ENCODE peak calls at places on chromosomes 3 and 15, in six cellular contexts. I is IMR-90, E is HCT116, G is lower lobe of right lung, L is gastrocnemius medialis, B is esophagus squamous epithelium. F is an unnamed sample.

GRCh38 chr3:98732239-98733054 is 30.7 kb upstream of the ST3GAL6 start:
- DNase-seq in L (peak; percentile 37), E (peak; percentile 40), G (peak; percentile 69), B (no peak), I (no peak), F (no peak)

GRCh38 chr3:85567074-85567676 is 608.4 kb downstream of the CADM2 start:
- DNase-seq in G (no peak), E (no peak), L (peak; percentile 13), I (peak; percentile 29), B (no peak), F (no peak)

GRCh38 chr3:151404316-151404715 is 19.8 kb upstream of the P2RY12 start:
- DNase-seq in E (no peak), L (no peak), I (peak; percentile 72), G (no peak), B (no peak), F (no peak)

GRCh38 chr15:71921191-71921590 is 110.8 kb downstream of the NR2E3 start:
- DNase-seq in B (no peak), I (peak; percentile 58), L (no peak), E (no peak), G (no peak), F (no peak)

GRCh38 chr3:58214484-58215316 is 3.9 kb upstream of the DNASE1L3 start:
- DNase-seq in I (peak; percentile 42), L (no peak), B (no peak), E (no peak), G (peak; percentile 58), F (no peak)

GRCh38 chr15:39556461-39556860 is 24.4 kb upstream of the THBS1 start:
- DNase-seq in B (no peak), G (no peak), L (no peak), E (no peak), I (peak; percentile 81), F (no peak)

GRCh38 chr15:101698314-101698713 is 26.0 kb downstream of the TARS3 start:
- DNase-seq in B (no peak), L (no peak), E (no peak), I (peak; percentile 27), G (no peak), F (no peak)

GRCh38 chr3:134974621-134975020 is 179.6 kb downstream of the EPHB1 start:
- DNase-seq in G (no peak), E (no peak), I (no peak), L (no peak), B (no peak), F (no peak)

GRCh38 chr3:193593666-193594025 is 638 bp downstream of the OPA1 start:
- DNase-seq in E (no peak), I (peak; percentile 36), G (no peak), L (no peak), B (no peak), F (peak; percentile 3)

GRCh38 chr3:87069963-87070362 is 79.0 kb upstream of the VGLL3 start:
- DNase-seq in G (no peak), E (no peak), L (no peak), I (no peak), B (no peak), F (no peak)

GRCh38 chr3:48275292-48276027 is 34.6 kb downstream of the ZNF589 start:
- DNase-seq in L (no peak), G (no peak), B (no peak), I (no peak), E (no peak), F (no peak)

GRCh38 chr3:48280883-48281282 is 40.0 kb downstream of the ZNF589 start:
- DNase-seq in B (no peak), I (no peak), G (no peak), E (no peak), L (no peak), F (no peak)

GRCh38 chr3:48276856-48277641 is 36.1 kb downstream of the ZNF589 start:
- DNase-seq in E (no peak), G (no peak), I (no peak), L (no peak), B (no peak), F (no peak)

GRCh38 chr3:48279926-48280325 is 39.0 kb downstream of the ZNF589 start:
- DNase-seq in B (no peak), I (no peak), L (no peak), G (no peak), E (no peak), F (no peak)

DNA sequence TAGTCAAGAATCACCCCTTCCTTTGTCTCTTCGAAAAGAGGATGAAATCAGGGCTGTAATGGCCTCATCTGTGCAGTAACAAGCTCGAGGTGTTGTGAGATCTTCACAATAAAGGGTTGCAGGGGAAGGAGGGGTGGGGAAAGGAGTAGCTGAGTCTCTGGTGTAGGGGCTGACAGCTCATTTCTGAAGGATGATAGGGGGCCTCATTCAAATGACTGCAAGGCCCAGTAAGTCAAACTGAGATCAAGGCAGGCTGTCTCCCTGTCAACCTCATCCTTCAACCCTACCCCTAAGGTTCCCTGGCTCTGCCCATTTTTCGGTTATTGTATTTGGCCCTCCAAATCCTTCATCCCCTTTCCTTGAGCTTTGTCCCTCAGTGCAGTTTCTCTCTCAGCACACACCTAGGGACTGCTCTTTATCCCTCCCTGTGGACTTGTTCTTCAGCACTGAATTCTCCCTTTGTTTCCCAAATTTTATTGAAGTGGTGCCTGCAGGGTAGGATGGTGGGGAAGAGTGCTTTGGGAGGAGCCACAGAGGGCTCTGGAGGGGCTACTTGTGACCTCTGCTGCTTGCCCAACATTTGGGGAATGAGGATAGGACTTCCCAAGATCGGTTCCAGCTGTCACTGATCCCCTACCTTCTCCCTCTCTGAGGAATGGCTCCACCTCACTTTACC is 38.1 kb downstream of the ZNF589 start:
- DNase-seq in I (no peak), G (no peak), B (no peak), L (no peak), E (no peak), F (no peak)
- H3K9me3 ChIP-seq in I (no peaks in the 10 kb centered on the region), G (no peaks in the 10 kb centered on the region), B (no peaks in the 10 kb centered on the region), L (no peaks in the 10 kb centered on the region), E (no peaks in the 10 kb centered on the region), F (no peaks in the 10 kb centered on the region)

DNA sequence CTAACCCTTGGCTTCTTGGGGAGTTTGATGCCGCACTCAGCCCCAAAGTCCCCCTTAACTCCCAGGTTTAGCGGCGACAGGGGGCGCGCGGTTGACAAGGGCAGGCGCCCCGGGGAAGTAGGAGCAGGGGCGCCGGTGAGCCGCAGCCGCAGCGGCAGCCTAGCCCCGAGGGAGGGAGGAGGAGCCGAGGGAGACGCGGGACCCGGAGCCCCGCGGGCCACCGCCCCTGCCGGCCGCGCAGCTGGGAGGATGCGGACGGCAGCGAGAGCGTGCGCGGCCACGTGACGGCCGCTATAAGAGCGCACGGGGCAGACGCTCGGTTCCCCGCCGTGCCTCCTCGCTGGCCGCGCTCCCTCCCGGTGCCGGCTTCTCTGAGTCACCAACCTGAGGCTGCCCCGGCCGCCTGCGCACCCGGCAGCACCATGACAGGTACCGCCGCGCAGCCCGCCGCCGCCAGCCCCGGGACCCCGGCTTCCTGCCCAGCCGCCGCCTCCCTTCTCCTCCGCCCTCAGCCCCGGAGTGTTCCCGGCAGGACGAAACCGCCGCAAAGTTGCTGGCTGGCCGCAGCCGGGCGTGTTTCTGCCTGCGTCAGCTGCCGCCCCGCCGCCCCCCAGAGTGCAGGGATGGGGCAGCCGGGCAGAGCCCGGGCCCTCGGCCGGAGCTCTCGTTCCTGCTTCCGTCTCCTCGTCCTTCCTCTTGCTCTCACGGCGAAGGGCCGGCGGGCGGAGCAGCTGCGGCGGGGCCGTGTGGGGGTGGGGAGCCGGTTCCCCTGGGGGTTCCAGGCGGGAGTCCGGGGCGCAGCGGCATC is at the start of gene GYG1:
- DNase-seq in L (peak; percentile 89), G (peak; percentile 91), I (peak; percentile 80), B (peak; percentile 20), E (peak; percentile 60), F (peak; percentile 65)
- H3K27ac ChIP-seq in L (peak within 1 kb of the TSS; percentile 98), G (peak within 1 kb of the TSS; percentile 98), I (peak within 1 kb of the TSS; percentile 83), B (peak within 1 kb of the TSS; percentile 92), E (peak within 1 kb of the TSS; percentile 73), F (peak within 1 kb of the TSS; percentile 56)

GRCh38 chr3:127824151-127824825 is 2.0 kb upstream of the MGLL start:
- DNase-seq in L (no peak), G (no peak), B (no peak), I (no peak), E (no peak), F (no peak)

GRCh38 chr3:127823590-127823857 is 1.2 kb upstream of the MGLL start:
- DNase-seq in E (no peak), L (no peak), B (no peak), G (no peak), I (no peak), F (no peak)

GRCh38 chr3:127822166-127822835 is at the start of gene MGLL:
- DNase-seq in G (peak; percentile 68), B (no peak), I (peak; percentile 50), E (no peak), L (no peak), F (no peak)

GRCh38 chr3:127820871-127821853 is 1.2 kb downstream of the MGLL start:
- DNase-seq in B (no peak), E (no peak), G (peak; percentile 70), L (no peak), I (peak; percentile 56), F (no peak)

GRCh38 chr3:127822836-127823589 is 698 bp upstream of the MGLL start:
- DNase-seq in E (no peak), I (peak; percentile 33), B (no peak), L (peak; percentile 69), G (peak; percentile 80), F (no peak)
- TF ChIP-seq CTCF in E (no peak), I (peak; percentile 37), B (peak; percentile 14), L (peak; percentile 47), G (peak; percentile 18), F (no peak)

GRCh38 chr3:7484636-7485035 is 623.7 kb downstream of the GRM7 start:
- DNase-seq in G (no peak), I (no peak), L (no peak), B (no peak), E (no peak), F (no peak)
- H3K9me3 ChIP-seq in G (no peaks in the 10 kb centered on the region), I (peaks cover 12% of the 10 kb centered on the region), L (no peaks in the 10 kb centered on the region), B (no peaks in the 10 kb centered on the region), E (no peaks in the 10 kb centered on the region), F (no peaks in the 10 kb centered on the region)

GRCh38 chr15:55549305-55549704 is 38.8 kb downstream of the PYGO1 start:
- DNase-seq in B (no peak), L (no peak), G (no peak), I (peak; percentile 34), E (no peak), F (no peak)

GRCh38 chr15:55555089-55555488 is 33.1 kb downstream of the PYGO1 start:
- DNase-seq in E (no peak), I (no peak), G (no peak), B (no peak), L (no peak), F (no peak)

GRCh38 chr15:55552461-55552860 is 35.7 kb downstream of the PYGO1 start:
- DNase-seq in I (no peak), E (no peak), G (no peak), L (no peak), B (no peak), F (no peak)

GRCh38 chr15:55552926-55553325 is 35.2 kb downstream of the PYGO1 start:
- DNase-seq in B (no peak), L (peak; percentile 25), G (peak; percentile 50), I (peak; percentile 83), E (no peak), F (no peak)
- H3K27ac ChIP-seq in B (no peak overlapping the region), L (no peak overlapping the region), G (no peak overlapping the region), I (peak overlapping the region; percentile 6), E (no peak overlapping the region), F (no peak overlapping the region)

F was measured in CD4-positive, alpha-beta T cell.